ENCODE peak calls at places on chromosome 7, in seven cellular contexts. V is psoas muscle; A is BE2C; T is GM06990; Q is cardiac fibroblast; M is CD8-positive, alpha-beta T cell; G is astrocyte of the cerebellum. N is an unnamed sample.
A peak's percentile ranks its signal among the peaks of the same experiment; 100 is the strongest.

GRCh38 chr7:1251796-1252542 is 19.3 kb downstream of the UNCX start:
- DNase-seq in V (peak; percentile 28), Q (no peak), M (no peak), G (no peak), A (no peak), T (no peak), N (no peak)

GRCh38 chr7:102431617-102432298 is 1.6 kb upstream of the ORAI2 start:
- DNase-seq in G (no peak), Q (no peak), M (peak; percentile 74), T (peak; percentile 71), V (no peak), A (no peak), N (no peak)

GRCh38 chr7:39720586-39720985 is 97.2 kb downstream of the RALA start:
- DNase-seq in G (no peak), V (no peak), M (no peak), Q (no peak), T (no peak), A (no peak), N (peak; percentile 39)

GRCh38 chr7:20778063-20778721 is 8.5 kb downstream of the SP8 start:
- DNase-seq in T (peak; percentile 25), A (peak; percentile 61), G (no peak), V (no peak), Q (no peak), M (no peak), N (no peak)

GRCh38 chr7:157495594-157495993 is 158.8 kb downstream of the DNAJB6 start:
- DNase-seq in T (peak; percentile 44), M (peak; percentile 47), G (no peak), V (peak; percentile 28), A (no peak), Q (no peak), N (no peak)

GRCh38 chr7:138161600-138162081 is 85.4 kb downstream of the AKR1D1 start:
- DNase-seq in M (peak; percentile 76), G (peak; percentile 83), A (peak; percentile 94), V (no peak), T (peak; percentile 55), Q (peak; percentile 94), N (peak; percentile 67)

GRCh38 chr7:20122073-20122472 is 95.1 kb downstream of the MACC1 start:
- DNase-seq in Q (no peak), M (no peak), V (no peak), T (no peak), G (no peak), A (no peak), N (no peak)

GRCh38 chr7:81887098-81887497 is 117.3 kb upstream of the HGF start:
- DNase-seq in G (no peak), A (peak; percentile 63), T (peak; percentile 43), V (no peak), M (no peak), Q (no peak), N (no peak)

GRCh38 chr7:94620703-94621118 is 35.2 kb downstream of the SGCE start:
- DNase-seq in A (peak; percentile 92), G (peak; percentile 69), Q (peak; percentile 95), V (peak; percentile 91), T (peak; percentile 63), M (peak; percentile 48), N (peak; percentile 80)

GRCh38 chr7:128234475-128234874 is 6.6 kb upstream of the LEP start:
- DNase-seq in G (no peak), M (no peak), A (no peak), T (no peak), V (no peak), Q (no peak), N (no peak)

GRCh38 chr7:137081276-137081675 is 212.8 kb downstream of the CHRM2 start:
- DNase-seq in T (no peak), V (no peak), G (no peak), M (no peak), A (no peak), Q (no peak), N (no peak)

GRCh38 chr7:113548137-113548536 is 370.7 kb downstream of the PPP1R3A start:
- DNase-seq in V (no peak), A (no peak), T (no peak), M (no peak), Q (no peak), G (no peak), N (no peak)

GRCh38 chr7:77684030-77684429 is 12.2 kb upstream of the RSBN1L start:
- DNase-seq in M (no peak), A (peak; percentile 69), G (no peak), T (no peak), V (peak; percentile 66), Q (peak; percentile 98), N (peak; percentile 38)

GRCh38 chr7:81267508-81267907 is 348.7 kb upstream of the SEMA3C start:
- DNase-seq in M (no peak), G (no peak), A (no peak), V (no peak), T (no peak), Q (peak; percentile 93), N (no peak)

GRCh38 chr7:40219917-40220316 is 85.1 kb downstream of the SUGCT start:
- DNase-seq in V (no peak), T (no peak), A (no peak), G (no peak), M (no peak), Q (peak; percentile 93), N (no peak)

GRCh38 chr7:53340220-53340619 is 304.8 kb downstream of the POM121L12 start:
- DNase-seq in Q (no peak), A (no peak), T (no peak), V (no peak), G (no peak), M (no peak), N (no peak)

GRCh38 chr7:27032843-27033242 is 63.0 kb downstream of the HOXA1 start:
- DNase-seq in V (no peak), A (no peak), Q (no peak), G (no peak), T (no peak), M (no peak), N (peak; percentile 8)

GRCh38 chr7:105887569-105888199 is 11.3 kb upstream of the ATXN7L1 start:
- DNase-seq in Q (no peak), G (no peak), T (no peak), A (no peak), M (no peak), V (no peak), N (no peak)

GRCh38 chr7:68070992-68071391 is 1074.4 kb downstream of the TYW1 start:
- DNase-seq in M (no peak), A (no peak), G (no peak), V (no peak), T (no peak), Q (no peak), N (no peak)

GRCh38 chr7:1093916-1094508 is 6.1 kb downstream of the GPER1 start:
- DNase-seq in T (no peak), G (no peak), M (no peak), Q (no peak), A (no peak), V (no peak), N (no peak)

GRCh38 chr7:135801045-135801693 is 52.6 kb upstream of the FAM180A start:
- DNase-seq in M (no peak), Q (peak; percentile 84), T (peak; percentile 9), A (peak; percentile 62), V (no peak), G (peak; percentile 60), N (peak; percentile 27)

GRCh38 chr7:47264021-47264651 is 317.8 kb downstream of the TNS3 start:
- DNase-seq in A (no peak), T (no peak), Q (no peak), M (no peak), V (no peak), G (no peak), N (no peak)

GRCh38 chr7:47080816-47081215 is 501.1 kb downstream of the TNS3 start:
- DNase-seq in A (no peak), G (no peak), Q (no peak), M (no peak), T (no peak), V (no peak), N (no peak)

GRCh38 chr7:91434821-91435220 is 170.6 kb downstream of the FZD1 start:
- DNase-seq in M (no peak), T (no peak), A (no peak), G (no peak), Q (peak; percentile 60), V (no peak), N (peak; percentile 43)

GRCh38 chr7:17099083-17099973 is 199.1 kb upstream of the AHR start:
- DNase-seq in M (no peak), Q (peak; percentile 87), A (no peak), G (no peak), T (no peak), V (peak; percentile 30), N (no peak)

DNA sequence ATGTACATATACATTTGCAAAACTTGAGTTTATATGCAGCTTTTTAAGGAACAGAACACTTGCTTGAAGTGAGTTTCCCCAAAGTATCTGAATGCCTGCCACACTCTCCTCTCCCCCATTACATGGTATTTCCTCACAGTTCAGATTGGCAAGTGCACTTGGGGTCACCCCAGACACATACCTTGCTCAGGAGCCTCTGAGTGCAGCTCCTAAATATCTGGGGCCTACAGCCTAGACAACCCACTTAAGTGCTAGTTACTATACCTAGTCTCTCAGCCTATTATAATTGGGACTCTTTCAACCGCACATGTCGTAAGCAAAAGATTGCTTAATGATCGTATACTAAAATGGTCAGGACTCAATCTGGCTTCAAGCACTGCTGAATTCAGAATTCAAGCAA is 19.9 kb downstream of the TMEM176B start:
- DNase-seq in Q (no peak), V (no peak), G (no peak), A (no peak), M (no peak), T (no peak), N (no peak)
- TF ChIP-seq CTCF in Q (no peak), V (no peak), G (no peak), A (no peak), M (no peak), T (no peak), N (no peak)

GRCh38 chr7:51224811-51225581 is 91.6 kb downstream of the COBL start:
- DNase-seq in T (no peak), G (no peak), M (no peak), Q (no peak), V (peak; percentile 69), A (no peak), N (no peak)
- TF ChIP-seq CTCF in T (no peak), G (peak; percentile 5), M (no peak), Q (peak; percentile 6), V (peak; percentile 51), A (peak; percentile 10), N (no peak)

GRCh38 chr7:74606101-74606908 is 51.2 kb upstream of the GTF2I start:
- DNase-seq in M (peak; percentile 71), G (no peak), T (peak; percentile 62), Q (no peak), V (peak; percentile 78), A (peak; percentile 64), N (no peak)
- TF ChIP-seq CTCF in M (no peak), G (no peak), T (peak; percentile 18), Q (no peak), V (no peak), A (no peak), N (no peak)

GRCh38 chr7:86913709-86914108 is 145.7 kb downstream of the ELAPOR2 start:
- DNase-seq in V (no peak), G (no peak), Q (peak; percentile 15), M (no peak), A (no peak), T (no peak), N (peak; percentile 69)

GRCh38 chr7:86916277-86916825 is 143.1 kb downstream of the ELAPOR2 start:
- DNase-seq in Q (no peak), A (no peak), G (no peak), T (no peak), V (no peak), M (no peak), N (no peak)

GRCh38 chr7:86911703-86912102 is 147.8 kb downstream of the ELAPOR2 start:
- DNase-seq in Q (no peak), V (no peak), A (no peak), T (no peak), G (no peak), M (no peak), N (no peak)

GRCh38 chr7:86918245-86918644 is 141.2 kb downstream of the ELAPOR2 start:
- DNase-seq in M (no peak), T (no peak), Q (no peak), G (no peak), A (no peak), V (no peak), N (no peak)

GRCh38 chr7:86914468-86915054 is 144.9 kb downstream of the ELAPOR2 start:
- DNase-seq in G (no peak), Q (peak; percentile 45), T (no peak), M (no peak), V (no peak), A (no peak), N (no peak)
- TF ChIP-seq CTCF in G (peak; percentile 42), Q (peak; percentile 54), T (peak; percentile 42), M (peak; percentile 56), V (peak; percentile 45), A (peak; percentile 49), N (peak; percentile 35)

N was measured in AG09309.